ENCODE peak calls at places on chromosomes 1 and 21, in four cellular contexts. One of them, this sample, is unnamed.
A peak's percentile ranks its signal among the peaks of the same experiment; 100 is the strongest.

GRCh38 chr1:239951518-239952130 is 140.1 kb upstream of the FMN2 start:
- DNase-seq in IMR-90: peak; percentile 73
- DNase-seq in HepG2: peak; percentile 63
- DNase-seq in K562: peak; percentile 44
- DNase-seq in this sample: peak; percentile 79

GRCh38 chr1:116915182-116915611 is 5.5 kb downstream of the PTGFRN start:
- DNase-seq in IMR-90: no peak
- DNase-seq in K562: no peak
- DNase-seq in HepG2: no peak
- DNase-seq in this sample: no peak

GRCh38 chr1:160621633-160622413 is 25.0 kb downstream of the SLAMF1 start:
- DNase-seq in HepG2: no peak
- DNase-seq in K562: no peak
- DNase-seq in IMR-90: no peak
- DNase-seq in this sample: no peak

GRCh38 chr1:202146993-202147392 is 2.5 kb upstream of the ARL8A start:
- DNase-seq in HepG2: no peak
- DNase-seq in K562: no peak
- DNase-seq in IMR-90: no peak
- DNase-seq in this sample: no peak

GRCh38 chr21:44985441-44986401 is 45.9 kb downstream of the SLX9 start:
- DNase-seq in K562: no peak
- DNase-seq in HepG2: no peak
- DNase-seq in IMR-90: no peak
- DNase-seq in this sample: no peak

GRCh38 chr1:201633811-201634210 is 94.9 kb downstream of the NAV1 start:
- DNase-seq in HepG2: no peak
- DNase-seq in IMR-90: peak; percentile 44
- DNase-seq in K562: no peak
- DNase-seq in this sample: no peak

GRCh38 chr1:206000641-206001339 is 2.4 kb downstream of the RAB7B start:
- DNase-seq in HepG2: no peak
- DNase-seq in IMR-90: peak; percentile 43
- DNase-seq in K562: no peak
- DNase-seq in this sample: no peak

GRCh38 chr1:64000021-64000420 is 203.4 kb upstream of the UBE2U start:
- DNase-seq in K562: no peak
- DNase-seq in HepG2: no peak
- DNase-seq in IMR-90: peak; percentile 55
- DNase-seq in this sample: peak; percentile 15

GRCh38 chr1:21552715-21553114 is 43.5 kb downstream of the ALPL start:
- DNase-seq in HepG2: no peak
- DNase-seq in IMR-90: peak; percentile 93
- DNase-seq in K562: no peak
- DNase-seq in this sample: no peak

DNA sequence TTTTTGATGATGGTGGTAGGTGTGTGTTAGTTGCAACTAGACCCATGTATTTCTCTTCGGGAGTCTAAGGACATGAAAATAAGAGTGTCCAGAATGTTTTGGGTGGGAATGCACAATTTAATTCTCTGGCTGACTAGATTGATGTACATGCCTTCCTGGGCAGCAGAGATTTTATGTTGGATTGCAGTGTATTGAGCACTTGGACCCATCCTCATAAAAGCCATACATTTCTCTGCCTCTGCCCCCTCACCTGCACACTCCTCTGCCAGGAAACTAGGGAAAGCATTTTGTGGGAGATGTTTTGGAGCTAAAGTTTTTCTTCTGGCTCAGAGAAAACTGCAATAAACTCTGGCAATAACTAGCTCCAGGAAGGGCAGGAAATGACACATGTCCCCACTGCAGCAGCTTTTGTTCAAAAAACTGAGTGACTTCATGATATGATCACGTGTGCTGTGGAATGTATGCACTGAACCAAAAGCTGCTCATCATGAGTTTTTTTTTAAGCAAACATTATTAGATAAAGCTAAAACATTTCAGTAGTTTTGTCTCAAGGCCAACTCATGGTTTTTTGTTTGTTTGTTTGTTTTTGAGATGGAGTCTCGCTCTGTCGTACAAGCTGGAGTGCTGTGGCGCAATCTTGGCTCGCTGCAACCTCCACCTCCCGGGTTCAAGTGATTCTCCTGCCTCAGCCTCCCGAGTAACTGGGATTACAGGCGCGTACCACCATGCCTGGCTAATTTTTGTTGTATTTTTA is 17.6 kb downstream of the RIT1 start:
- DNase-seq in K562: no peak
- DNase-seq in HepG2: peak; percentile 85
- DNase-seq in IMR-90: peak; percentile 91
- DNase-seq in this sample: peak; percentile 75
- H3K4me2 ChIP-seq in K562: no peak overlapping the region
- H3K4me2 ChIP-seq in HepG2: peak overlapping the region; percentile 22
- H3K4me2 ChIP-seq in IMR-90: peak overlapping the region; percentile 64
- H3K4me2 ChIP-seq in this sample: peak overlapping the region; percentile 63

DNA sequence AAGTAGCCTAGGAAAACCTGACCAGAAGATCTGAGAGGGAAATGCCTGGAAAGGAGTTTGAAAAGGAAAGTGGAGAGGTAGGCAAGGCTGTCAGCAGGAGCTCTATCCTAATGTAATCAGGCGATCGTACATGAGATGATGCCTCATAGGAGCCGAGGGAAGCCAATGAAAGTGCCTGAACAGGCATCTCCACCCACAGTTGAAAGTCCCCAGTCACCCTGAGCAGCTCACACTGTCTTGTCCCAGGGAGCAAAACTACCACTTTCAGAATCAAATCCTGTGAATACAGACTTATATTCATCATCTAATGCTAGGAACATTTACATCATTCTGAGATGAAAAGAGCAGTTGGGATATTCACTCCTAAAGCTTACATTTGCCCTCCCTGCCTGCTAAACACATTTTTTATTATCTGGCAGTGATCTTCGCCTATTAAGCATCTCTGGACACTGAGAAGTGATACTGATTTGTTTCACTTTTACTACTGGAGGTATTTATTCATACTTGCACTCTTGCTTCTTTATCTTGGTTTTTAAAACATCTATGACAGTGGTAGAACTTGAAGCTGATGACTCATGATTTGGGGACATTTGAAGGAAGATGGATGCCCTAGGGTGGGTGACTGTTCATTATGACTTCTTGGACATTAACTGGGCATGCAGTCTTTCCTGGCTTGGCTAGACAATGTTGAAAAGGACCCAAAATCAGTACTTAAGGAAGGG is 221.6 kb downstream of the SEC16B start:
- DNase-seq in HepG2: no peak
- DNase-seq in K562: no peak
- DNase-seq in IMR-90: no peak
- DNase-seq in this sample: no peak
- TF ChIP-seq MAZ in HepG2: no peak
- TF ChIP-seq MAZ in K562: no peak
- TF ChIP-seq MAZ in IMR-90: no peak
- TF ChIP-seq MAZ in this sample: no peak

GRCh38 chr1:185911978-185912377 is 177.8 kb downstream of the HMCN1 start:
- DNase-seq in HepG2: no peak
- DNase-seq in K562: no peak
- DNase-seq in IMR-90: no peak
- DNase-seq in this sample: no peak
- H3K4me2 ChIP-seq in HepG2: no peak overlapping the region
- H3K4me2 ChIP-seq in K562: no peak overlapping the region
- H3K4me2 ChIP-seq in IMR-90: no peak overlapping the region
- H3K4me2 ChIP-seq in this sample: no peak overlapping the region

DNA sequence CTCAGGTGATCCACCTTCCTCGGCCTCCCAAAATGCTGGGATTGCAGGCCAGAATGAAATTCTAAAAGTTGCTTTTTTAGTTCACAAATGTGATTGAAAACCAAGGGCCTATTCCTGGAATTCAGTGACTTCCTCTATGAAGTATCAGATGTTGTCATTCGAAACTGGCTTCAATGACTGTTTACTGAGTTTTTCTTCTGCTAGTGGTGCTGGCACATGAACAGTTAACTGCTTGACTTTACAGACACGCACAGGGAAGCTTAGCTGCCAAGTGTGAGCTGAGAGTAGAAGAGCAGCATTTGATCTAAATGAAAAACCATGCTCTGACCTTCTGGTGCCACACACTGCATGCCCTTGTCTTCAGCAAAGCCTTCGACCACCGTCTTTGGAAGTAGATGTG is 32.8 kb upstream of the AJAP1 start:
- DNase-seq in HepG2: no peak
- DNase-seq in IMR-90: no peak
- DNase-seq in K562: no peak
- DNase-seq in this sample: no peak
- TF ChIP-seq MAZ in HepG2: no peak
- TF ChIP-seq MAZ in IMR-90: no peak
- TF ChIP-seq MAZ in K562: no peak
- TF ChIP-seq MAZ in this sample: no peak

GRCh38 chr1:84156210-84156621 is 12.1 kb downstream of the PRKACB start:
- DNase-seq in IMR-90: peak; percentile 90
- DNase-seq in HepG2: no peak
- DNase-seq in K562: no peak
- DNase-seq in this sample: peak; percentile 2

GRCh38 chr1:84155517-84155916 is 11.4 kb downstream of the PRKACB start:
- DNase-seq in HepG2: no peak
- DNase-seq in IMR-90: no peak
- DNase-seq in K562: no peak
- DNase-seq in this sample: no peak

GRCh38 chr1:84148758-84149157 is 4.7 kb downstream of the PRKACB start:
- DNase-seq in K562: no peak
- DNase-seq in IMR-90: no peak
- DNase-seq in HepG2: no peak
- DNase-seq in this sample: no peak

DNA sequence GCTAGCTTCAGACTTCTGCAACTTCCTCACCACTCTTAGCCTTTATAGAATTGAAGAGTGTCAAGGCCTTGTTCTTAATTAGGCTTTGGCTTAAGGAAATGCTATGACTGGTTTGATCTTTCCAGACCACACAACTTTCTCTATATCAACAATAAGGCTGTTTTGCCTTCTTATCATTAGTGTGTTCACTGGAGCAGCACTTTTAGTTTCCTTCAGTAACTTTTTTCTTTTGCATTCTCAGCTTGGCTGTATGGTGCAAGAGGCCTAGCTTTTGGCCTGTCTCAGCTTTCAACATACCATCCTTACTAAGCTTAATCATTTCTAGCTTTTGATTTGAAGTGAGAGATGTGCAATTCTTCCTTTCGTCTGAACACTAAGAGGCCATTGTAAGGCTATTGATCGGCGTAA is 8.6 kb downstream of the PRKACB start:
- DNase-seq in K562: no peak
- DNase-seq in HepG2: no peak
- DNase-seq in IMR-90: no peak
- DNase-seq in this sample: no peak
- H3K4me2 ChIP-seq in K562: no peak overlapping the region
- H3K4me2 ChIP-seq in HepG2: no peak overlapping the region
- H3K4me2 ChIP-seq in IMR-90: no peak overlapping the region
- H3K4me2 ChIP-seq in this sample: no peak overlapping the region

GRCh38 chr1:96598416-96599168 is 123.0 kb upstream of the PTBP2 start:
- DNase-seq in IMR-90: peak; percentile 81
- DNase-seq in K562: no peak
- DNase-seq in HepG2: no peak
- DNase-seq in this sample: no peak

DNA sequence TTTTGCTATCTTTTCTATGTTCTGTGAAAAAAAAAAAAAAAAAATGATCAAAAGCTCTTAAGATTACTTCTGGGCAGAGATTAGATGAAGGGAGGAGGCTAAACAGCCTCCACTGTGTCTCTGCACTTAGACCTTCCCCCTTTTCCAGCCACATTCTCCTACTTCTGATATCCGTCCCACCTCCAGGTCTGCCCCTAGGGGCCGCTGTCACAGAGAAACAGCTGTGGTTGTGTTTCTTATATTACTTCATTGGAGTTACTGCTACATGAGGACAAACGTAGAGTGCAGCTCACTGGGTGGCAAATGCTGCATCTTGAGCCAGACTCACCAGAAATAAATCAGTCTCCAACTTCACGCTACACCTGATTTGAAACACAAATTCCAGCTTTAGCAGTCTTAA is 125.4 kb upstream of the PTBP2 start:
- DNase-seq in K562: peak; percentile 21
- DNase-seq in HepG2: peak; percentile 63
- DNase-seq in IMR-90: peak; percentile 3
- DNase-seq in this sample: peak; percentile 20
- TF ChIP-seq MAZ in K562: no peak
- TF ChIP-seq MAZ in HepG2: no peak
- TF ChIP-seq MAZ in IMR-90: no peak
- TF ChIP-seq MAZ in this sample: no peak

DNA sequence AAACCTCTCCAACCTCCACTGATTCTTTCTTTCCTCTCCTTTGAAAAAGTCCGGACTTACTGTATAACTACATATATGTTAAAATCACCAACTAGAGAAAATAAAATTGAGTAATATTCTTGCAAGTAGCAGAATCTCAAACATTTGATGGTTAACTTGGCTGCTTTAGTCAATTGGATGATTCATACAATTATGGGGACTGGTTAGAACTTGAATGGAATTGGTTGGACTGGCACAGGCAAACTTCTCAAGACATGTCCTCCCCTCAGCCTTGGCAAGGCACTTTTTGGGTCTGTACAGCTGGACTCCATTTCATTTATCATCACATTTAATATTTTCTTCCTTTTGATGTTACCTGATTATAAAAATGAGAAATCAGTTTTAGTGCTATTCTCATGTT is 6.5 kb downstream of the WLS start:
- DNase-seq in HepG2: no peak
- DNase-seq in IMR-90: peak; percentile 30
- DNase-seq in K562: no peak
- DNase-seq in this sample: no peak
- H3K4me2 ChIP-seq in HepG2: no peak overlapping the region
- H3K4me2 ChIP-seq in IMR-90: no peak overlapping the region
- H3K4me2 ChIP-seq in K562: no peak overlapping the region
- H3K4me2 ChIP-seq in this sample: no peak overlapping the region

DNA sequence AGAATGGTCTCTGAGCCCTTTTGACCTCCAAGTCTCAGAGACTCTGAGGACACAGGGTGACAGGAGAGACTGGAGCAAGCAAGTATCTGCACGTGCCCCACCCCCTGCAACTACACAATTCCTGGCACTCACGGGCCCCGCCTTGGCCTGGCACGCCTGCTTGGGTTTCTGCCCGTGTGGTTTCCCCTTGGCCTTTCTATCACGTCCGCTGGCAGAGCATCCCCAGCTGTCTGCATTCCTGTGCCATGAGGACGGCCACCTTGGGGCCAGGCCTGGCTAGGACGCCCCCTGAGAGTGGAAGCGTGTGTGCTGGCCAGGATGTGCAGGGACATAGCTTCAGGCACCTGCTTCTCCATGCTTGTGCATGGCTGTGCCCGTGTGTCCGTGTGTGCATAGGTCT is 14.3 kb upstream of the EDN2 start:
- DNase-seq in IMR-90: peak; percentile 38
- DNase-seq in HepG2: no peak
- DNase-seq in K562: no peak
- DNase-seq in this sample: peak; percentile 48
- TF ChIP-seq MAZ in IMR-90: no peak
- TF ChIP-seq MAZ in HepG2: no peak
- TF ChIP-seq MAZ in K562: no peak
- TF ChIP-seq MAZ in this sample: no peak

GRCh38 chr1:35727434-35727825 is 8.7 kb upstream of the C1orf216 start:
- DNase-seq in HepG2: no peak
- DNase-seq in K562: no peak
- DNase-seq in IMR-90: no peak
- DNase-seq in this sample: no peak

GRCh38 chr1:35725591-35725990 is 6.9 kb upstream of the C1orf216 start:
- DNase-seq in IMR-90: peak; percentile 17
- DNase-seq in K562: no peak
- DNase-seq in HepG2: no peak
- DNase-seq in this sample: no peak

GRCh38 chr1:35726814-35727433 is 8.2 kb upstream of the C1orf216 start:
- DNase-seq in K562: peak; percentile 70
- DNase-seq in IMR-90: peak; percentile 58
- DNase-seq in HepG2: peak; percentile 53
- DNase-seq in this sample: peak; percentile 44
- H3K4me2 ChIP-seq in K562: no peak overlapping the region
- H3K4me2 ChIP-seq in IMR-90: no peak overlapping the region
- H3K4me2 ChIP-seq in HepG2: no peak overlapping the region
- H3K4me2 ChIP-seq in this sample: no peak overlapping the region

This sample was measured in A549.